ENCODE peak calls at places on chromosomes 1 and 21, in five cellular contexts. One of them, this sample, is unnamed.

GRCh38 chr1:109185990-109186703 is 27.6 kb upstream of the SARS1 start:
- DNase-seq in IMR-90: no peak
- DNase-seq in neuronal stem cell: no peak
- DNase-seq in H1: no peak
- DNase-seq in mesendoderm: no peak
- DNase-seq in this sample: no peak

GRCh38 chr21:26939532-26940181 is 27.2 kb downstream of the ADAMTS5 start:
- DNase-seq in IMR-90: peak; percentile 65
- DNase-seq in mesendoderm: no peak
- DNase-seq in H1: no peak
- DNase-seq in neuronal stem cell: no peak
- DNase-seq in this sample: peak; percentile 37

GRCh38 chr1:166064324-166064926 is 102.4 kb downstream of the FAM78B start:
- DNase-seq in H1: no peak
- DNase-seq in mesendoderm: peak; percentile 37
- DNase-seq in neuronal stem cell: no peak
- DNase-seq in IMR-90: no peak
- DNase-seq in this sample: no peak

GRCh38 chr1:151838491-151839412 is 868 bp downstream of the C2CD4D start:
- DNase-seq in neuronal stem cell: no peak
- DNase-seq in mesendoderm: peak; percentile 62
- DNase-seq in H1: no peak
- DNase-seq in IMR-90: no peak
- DNase-seq in this sample: no peak

GRCh38 chr1:8858888-8859706 is 19.4 kb downstream of the ENO1 start:
- DNase-seq in IMR-90: peak; percentile 67
- DNase-seq in neuronal stem cell: peak; percentile 41
- DNase-seq in mesendoderm: peak; percentile 80
- DNase-seq in H1: no peak
- DNase-seq in this sample: peak; percentile 80

GRCh38 chr21:29295066-29295650 is 3.6 kb upstream of the BACH1 start:
- DNase-seq in mesendoderm: no peak
- DNase-seq in H1: no peak
- DNase-seq in IMR-90: no peak
- DNase-seq in neuronal stem cell: no peak
- DNase-seq in this sample: no peak

GRCh38 chr1:101260531-101260930 is 23.7 kb downstream of the S1PR1 start:
- DNase-seq in mesendoderm: no peak
- DNase-seq in H1: no peak
- DNase-seq in neuronal stem cell: no peak
- DNase-seq in IMR-90: peak; percentile 8
- DNase-seq in this sample: no peak

GRCh38 chr21:41045534-41046268 is 122.3 kb upstream of the BACE2 start:
- DNase-seq in mesendoderm: peak; percentile 49
- DNase-seq in neuronal stem cell: peak; percentile 26
- DNase-seq in IMR-90: no peak
- DNase-seq in H1: peak; percentile 9
- DNase-seq in this sample: no peak

GRCh38 chr1:226019550-226019949 is 20.4 kb upstream of the SDE2 start:
- DNase-seq in IMR-90: no peak
- DNase-seq in mesendoderm: no peak
- DNase-seq in H1: no peak
- DNase-seq in neuronal stem cell: no peak
- DNase-seq in this sample: no peak

GRCh38 chr1:12339861-12340557 is 110.2 kb downstream of the VPS13D start:
- DNase-seq in mesendoderm: no peak
- DNase-seq in IMR-90: no peak
- DNase-seq in neuronal stem cell: no peak
- DNase-seq in H1: no peak
- DNase-seq in this sample: no peak

GRCh38 chr1:39346876-39347275 is 142.4 kb downstream of the MACF1 start:
- DNase-seq in IMR-90: no peak
- DNase-seq in neuronal stem cell: no peak
- DNase-seq in mesendoderm: no peak
- DNase-seq in H1: no peak
- DNase-seq in this sample: no peak

GRCh38 chr1:205972491-205973168 is 29.4 kb upstream of the SLC26A9 start:
- DNase-seq in H1: no peak
- DNase-seq in mesendoderm: peak; percentile 44
- DNase-seq in neuronal stem cell: no peak
- DNase-seq in IMR-90: no peak
- DNase-seq in this sample: no peak

GRCh38 chr1:38132681-38133080 is 86.1 kb upstream of the POU3F1 start:
- DNase-seq in neuronal stem cell: no peak
- DNase-seq in H1: no peak
- DNase-seq in mesendoderm: no peak
- DNase-seq in IMR-90: no peak
- DNase-seq in this sample: no peak

GRCh38 chr21:45432575-45433255 is 27.8 kb downstream of the COL18A1 start:
- DNase-seq in neuronal stem cell: no peak
- DNase-seq in H1: no peak
- DNase-seq in IMR-90: peak; percentile 73
- DNase-seq in mesendoderm: no peak
- DNase-seq in this sample: peak; percentile 73

GRCh38 chr1:3669971-3670431 is 17.7 kb downstream of the TP73 start:
- DNase-seq in mesendoderm: no peak
- DNase-seq in IMR-90: no peak
- DNase-seq in H1: no peak
- DNase-seq in neuronal stem cell: no peak
- DNase-seq in this sample: no peak

GRCh38 chr1:54006508-54006907 is 11.5 kb downstream of the LDLRAD1 start:
- DNase-seq in mesendoderm: no peak
- DNase-seq in H1: no peak
- DNase-seq in IMR-90: no peak
- DNase-seq in neuronal stem cell: no peak
- DNase-seq in this sample: no peak

GRCh38 chr1:179706339-179706941 is 36.7 kb upstream of the FAM163A start:
- DNase-seq in IMR-90: peak; percentile 67
- DNase-seq in mesendoderm: peak; percentile 71
- DNase-seq in neuronal stem cell: peak; percentile 69
- DNase-seq in H1: no peak
- DNase-seq in this sample: peak; percentile 60

GRCh38 chr1:152110365-152110859 is 4.8 kb downstream of the TCHH start:
- DNase-seq in IMR-90: peak; percentile 44
- DNase-seq in mesendoderm: peak; percentile 57
- DNase-seq in H1: no peak
- DNase-seq in neuronal stem cell: no peak
- DNase-seq in this sample: no peak

GRCh38 chr21:31372176-31372765 is 28.2 kb upstream of the TIAM1 start:
- DNase-seq in IMR-90: no peak
- DNase-seq in H1: no peak
- DNase-seq in neuronal stem cell: no peak
- DNase-seq in mesendoderm: no peak
- DNase-seq in this sample: no peak

GRCh38 chr1:25017436-25018109 is 87.5 kb upstream of the RUNX3 start:
- DNase-seq in neuronal stem cell: no peak
- DNase-seq in mesendoderm: peak; percentile 79
- DNase-seq in IMR-90: peak; percentile 76
- DNase-seq in H1: no peak
- DNase-seq in this sample: peak; percentile 81

GRCh38 chr1:241918879-241919278 is 38.7 kb upstream of the BECN2 start:
- DNase-seq in mesendoderm: no peak
- DNase-seq in IMR-90: peak; percentile 74
- DNase-seq in neuronal stem cell: no peak
- DNase-seq in H1: no peak
- DNase-seq in this sample: peak; percentile 66

GRCh38 chr1:236619398-236619797 is 15.1 kb upstream of the HEATR1 start:
- DNase-seq in mesendoderm: no peak
- DNase-seq in neuronal stem cell: no peak
- DNase-seq in IMR-90: no peak
- DNase-seq in H1: no peak
- DNase-seq in this sample: no peak

GRCh38 chr1:145895471-145895870 is 9.8 kb upstream of the ANKRD35 start:
- DNase-seq in mesendoderm: no peak
- DNase-seq in IMR-90: no peak
- DNase-seq in neuronal stem cell: no peak
- DNase-seq in H1: no peak
- DNase-seq in this sample: no peak

GRCh38 chr1:88740784-88741183 is 56.7 kb downstream of the PKN2 start:
- DNase-seq in neuronal stem cell: no peak
- DNase-seq in mesendoderm: no peak
- DNase-seq in IMR-90: peak; percentile 38
- DNase-seq in H1: no peak
- DNase-seq in this sample: peak; percentile 23
- H3K9ac ChIP-seq in neuronal stem cell: no peak overlapping the region
- H3K9ac ChIP-seq in mesendoderm: no peak overlapping the region
- H3K9ac ChIP-seq in IMR-90: no peak overlapping the region
- H3K9ac ChIP-seq in H1: no peak overlapping the region
- H3K9ac ChIP-seq in this sample: peak overlapping the region; percentile 84

GRCh38 chr1:172041689-172042088 is 200.4 kb downstream of the DNM3 start:
- DNase-seq in IMR-90: peak; percentile 30
- DNase-seq in neuronal stem cell: no peak
- DNase-seq in H1: no peak
- DNase-seq in mesendoderm: no peak
- DNase-seq in this sample: peak; percentile 31

GRCh38 chr1:172041102-172041501 is 199.8 kb downstream of the DNM3 start:
- DNase-seq in mesendoderm: peak; percentile 27
- DNase-seq in H1: no peak
- DNase-seq in IMR-90: no peak
- DNase-seq in neuronal stem cell: no peak
- DNase-seq in this sample: no peak

DNA sequence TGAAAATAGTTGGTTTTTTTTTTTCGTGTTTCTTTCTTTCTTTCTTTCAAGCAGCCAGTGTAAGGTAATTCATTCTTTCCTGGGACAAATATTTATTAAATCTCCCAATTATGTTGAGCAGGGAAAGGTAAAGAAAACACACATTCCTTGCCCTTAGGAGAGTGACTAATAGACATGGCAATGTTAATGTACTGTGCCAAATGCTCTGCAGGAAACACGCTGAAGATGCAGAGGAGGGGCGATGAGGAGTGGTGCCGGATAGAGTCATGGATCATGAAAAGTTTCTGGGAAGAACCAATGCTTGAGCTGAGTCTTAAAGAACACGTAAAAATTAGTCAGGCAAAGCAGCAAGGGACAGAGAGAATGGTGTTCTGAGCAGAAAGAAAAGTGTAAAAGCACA is 199.2 kb downstream of the DNM3 start:
- DNase-seq in mesendoderm: no peak
- DNase-seq in neuronal stem cell: no peak
- DNase-seq in H1: no peak
- DNase-seq in IMR-90: peak; percentile 58
- DNase-seq in this sample: peak; percentile 22
- H2BK5ac ChIP-seq in mesendoderm: no peak overlapping the region
- H2BK5ac ChIP-seq in neuronal stem cell: no peak overlapping the region
- H2BK5ac ChIP-seq in H1: no peak overlapping the region
- H2BK5ac ChIP-seq in IMR-90: no peak overlapping the region
- H2BK5ac ChIP-seq in this sample: no peak overlapping the region

GRCh38 chr1:94235189-94236020 is 2.0 kb downstream of the ARHGAP29 start:
- DNase-seq in IMR-90: no peak
- DNase-seq in neuronal stem cell: no peak
- DNase-seq in mesendoderm: no peak
- DNase-seq in H1: no peak
- DNase-seq in this sample: no peak

GRCh38 chr1:94236630-94237290 is 624 bp downstream of the ARHGAP29 start:
- DNase-seq in H1: no peak
- DNase-seq in neuronal stem cell: no peak
- DNase-seq in mesendoderm: peak; percentile 79
- DNase-seq in IMR-90: peak; percentile 50
- DNase-seq in this sample: peak; percentile 59

GRCh38 chr1:94239796-94240195 is 2.4 kb upstream of the ARHGAP29 start:
- DNase-seq in mesendoderm: peak; percentile 8
- DNase-seq in IMR-90: peak; percentile 41
- DNase-seq in H1: no peak
- DNase-seq in neuronal stem cell: no peak
- DNase-seq in this sample: no peak

GRCh38 chr1:94236021-94236491 is 1.3 kb downstream of the ARHGAP29 start:
- DNase-seq in mesendoderm: peak; percentile 39
- DNase-seq in IMR-90: peak; percentile 8
- DNase-seq in H1: no peak
- DNase-seq in neuronal stem cell: peak; percentile 15
- DNase-seq in this sample: no peak

DNA sequence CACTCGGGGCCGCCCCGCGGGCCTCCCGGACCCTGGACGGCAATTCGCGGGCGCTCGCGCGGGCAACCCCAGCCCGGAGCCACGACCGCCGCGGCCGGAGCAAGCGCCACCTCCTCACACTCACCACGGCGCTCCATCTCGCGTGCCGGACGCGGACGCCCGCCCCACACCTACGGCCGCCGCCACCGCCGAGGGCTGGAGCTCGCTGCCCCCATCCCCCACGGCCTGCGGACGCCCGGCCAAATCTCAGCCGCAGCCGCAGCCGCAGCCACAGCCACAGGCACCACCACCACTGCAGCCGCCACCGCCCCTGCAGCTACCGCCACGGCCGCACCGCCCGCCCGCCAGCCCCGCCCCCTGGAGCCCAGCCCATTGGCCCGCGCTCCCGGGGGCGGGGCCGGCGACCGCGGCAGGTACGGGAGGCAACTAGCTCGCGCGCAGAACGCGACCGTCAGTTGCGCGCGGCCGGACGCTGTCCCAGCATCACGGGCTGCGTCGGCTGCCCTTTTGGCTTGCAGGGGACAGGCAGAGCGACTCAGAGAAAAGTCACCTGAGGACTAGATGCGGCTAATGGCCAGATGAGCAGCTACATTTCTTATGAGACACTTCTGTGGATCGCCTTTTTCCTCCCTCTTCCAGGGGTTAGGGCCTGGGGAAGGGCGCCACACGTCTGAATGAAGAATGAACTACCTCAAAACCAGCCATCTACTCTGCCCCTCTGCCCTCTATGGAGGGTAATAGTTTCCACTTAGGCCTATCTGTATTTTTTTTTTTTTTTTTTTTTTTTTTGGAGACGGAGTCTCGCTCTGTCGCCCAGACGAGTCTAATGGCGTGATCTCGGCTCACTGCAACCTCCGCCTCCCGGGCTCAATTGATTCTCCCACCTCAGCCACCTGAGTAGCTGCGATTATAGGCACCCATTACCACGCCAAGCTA is at the start of gene ARHGAP29:
- DNase-seq in mesendoderm: peak; percentile 95
- DNase-seq in IMR-90: peak; percentile 50
- DNase-seq in H1: no peak
- DNase-seq in neuronal stem cell: peak; percentile 84
- DNase-seq in this sample: peak; percentile 69
- H2BK15ac ChIP-seq in mesendoderm: no peak within 1 kb of the TSS
- H2BK15ac ChIP-seq in IMR-90: peak within 1 kb of the TSS; percentile 28
- H2BK15ac ChIP-seq in H1: no peak within 1 kb of the TSS
- H2BK15ac ChIP-seq in neuronal stem cell: peak within 1 kb of the TSS; percentile 22
- H2BK15ac ChIP-seq in this sample: peak within 1 kb of the TSS; percentile 80

DNA sequence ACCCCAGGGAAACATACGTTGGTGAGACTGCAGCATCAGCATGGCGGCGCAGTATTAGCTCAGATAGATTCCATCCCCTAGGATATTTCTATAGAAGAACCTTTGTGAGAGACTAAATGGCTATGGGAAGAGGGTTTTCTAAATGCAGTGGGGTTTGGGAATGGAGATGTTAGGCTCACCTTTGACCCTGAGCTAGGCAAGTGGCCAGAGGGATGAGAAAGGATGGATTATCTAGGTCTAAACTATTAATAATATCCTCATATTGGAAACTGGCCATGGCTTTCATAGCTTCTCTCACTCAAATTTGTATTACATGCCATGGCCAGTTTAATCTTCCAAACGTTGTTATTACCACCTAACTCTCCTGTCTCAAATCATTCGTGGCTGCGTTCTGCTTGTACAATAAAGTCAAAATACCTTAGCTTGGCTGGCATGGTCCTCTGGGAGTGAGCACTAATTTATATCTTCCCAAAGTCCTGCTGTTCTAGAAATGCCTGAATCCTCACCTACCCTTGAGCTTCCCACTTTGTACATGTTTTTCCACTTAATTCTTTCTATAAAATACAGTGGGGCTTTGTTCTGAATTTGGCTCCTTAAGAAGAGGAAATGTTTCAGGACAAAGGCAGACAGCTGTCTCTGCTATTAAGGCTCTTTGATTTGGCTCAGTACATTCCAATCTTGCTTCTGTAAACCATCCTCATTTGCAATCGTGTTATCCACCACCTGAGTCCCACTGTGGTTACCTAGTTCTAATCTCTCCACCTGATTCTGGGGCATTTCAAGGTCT is 31.0 kb upstream of the COG2 start:
- DNase-seq in neuronal stem cell: no peak
- DNase-seq in mesendoderm: no peak
- DNase-seq in H1: no peak
- DNase-seq in IMR-90: no peak
- DNase-seq in this sample: no peak
- H3K9ac ChIP-seq in neuronal stem cell: no peak overlapping the region
- H3K9ac ChIP-seq in mesendoderm: no peak overlapping the region
- H3K9ac ChIP-seq in H1: no peak overlapping the region
- H3K9ac ChIP-seq in IMR-90: no peak overlapping the region
- H3K9ac ChIP-seq in this sample: no peak overlapping the region

This sample was measured in mesenchymal stem cell.